ENCODE peak calls at places on chromosomes 3 and 15, in six cellular contexts. U is lower lobe of right lung, Y is mammary epithelial cell, P is colonic mucosa, I is breast epithelium, M is ovary. G is an unnamed sample. For H3K4me1, the result is how much of the 10 kb centered on the place peaks cover.

GRCh38 chr3:194321666-194322640 is 29.2 kb downstream of the CPN2 start:
- DNase-seq in U (no peak), Y (no peak), P (no peak), I (no peak), M (no peak), G (no peak)

GRCh38 chr15:82919231-82919886 is 33.2 kb downstream of the HOMER2 start:
- DNase-seq in U (peak), Y (peak), P (peak), I (peak), M (peak), G (peak)

GRCh38 chr3:57164606-57165573 is at the start of gene IL17RD:
- DNase-seq in U (peak), Y (peak), P (peak), I (peak), M (peak), G (peak)

GRCh38 chr3:128294999-128295468 is 141.8 kb downstream of the EEFSEC start:
- DNase-seq in U (no peak), Y (no peak), P (peak), I (no peak), M (no peak), G (no peak)

GRCh38 chr3:105355355-105356063 is 11.2 kb upstream of the ALCAM start:
- DNase-seq in U (no peak), Y (peak), P (no peak), I (no peak), M (no peak), G (no peak)

GRCh38 chr3:31014317-31015040 is 120.0 kb upstream of the GADL1 start:
- DNase-seq in U (no peak), Y (peak), P (no peak), I (no peak), M (no peak), G (no peak)

GRCh38 chr15:90716317-90716975 is 700 bp upstream of the BLM start:
- DNase-seq in U (no peak), Y (no peak), P (no peak), I (no peak), M (no peak), G (no peak)

GRCh38 chr3:142586803-142587406 is 8.4 kb upstream of the ATR start:
- DNase-seq in U (no peak), Y (peak), P (peak), I (no peak), M (no peak), G (peak)

GRCh38 chr3:185537369-185537970 is 14.9 kb downstream of the LIPH start:
- DNase-seq in U (peak), Y (peak), P (peak), I (no peak), M (no peak), G (peak)

GRCh38 chr3:171459130-171459941 is 869 bp downstream of the TNIK start:
- DNase-seq in U (peak), Y (peak), P (peak), I (no peak), M (peak), G (peak)

GRCh38 chr15:40270246-40270995 is 12.4 kb downstream of the ANKRD63 start:
- DNase-seq in U (no peak), Y (no peak), P (no peak), I (no peak), M (no peak), G (no peak)

GRCh38 chr3:71245971-71246860 is 337.3 kb downstream of the FOXP1 start:
- DNase-seq in U (no peak), Y (no peak), P (no peak), I (no peak), M (peak), G (no peak)

DNA sequence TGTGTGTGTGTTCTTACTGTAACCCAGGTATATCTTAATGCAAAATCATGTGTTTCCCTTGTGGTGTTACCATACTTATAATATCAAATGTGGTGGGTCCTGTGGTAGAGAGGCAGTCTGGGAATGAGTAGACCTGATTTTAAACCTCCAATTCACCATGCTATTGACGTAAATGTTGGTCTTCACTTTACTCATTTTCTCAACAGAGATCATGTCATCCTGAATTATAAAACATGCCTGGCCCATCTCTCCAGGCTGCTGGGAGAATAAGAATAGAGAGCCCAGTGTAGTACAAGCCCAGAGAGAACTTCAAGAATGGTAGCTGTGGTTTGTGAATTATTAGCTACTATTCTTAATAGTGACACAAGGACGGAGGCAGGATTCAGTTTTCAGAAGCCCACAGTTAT is 88.1 kb downstream of the MBNL1 start:
- DNase-seq in U (no peak), Y (no peak), P (no peak), I (no peak), M (no peak), G (no peak)
- H3K4me1 ChIP-seq in U (under half), Y (under half), P (under half), I (under half), M (under half), G (under half)

GRCh38 chr3:8767667-8768363 is 1.6 kb downstream of the OXTR start:
- DNase-seq in U (no peak), Y (peak), P (peak), I (no peak), M (no peak), G (peak)
- TF ChIP-seq CTCF in U (no peak), Y (peak), P (no peak), I (peak), M (no peak), G (peak)

DNA sequence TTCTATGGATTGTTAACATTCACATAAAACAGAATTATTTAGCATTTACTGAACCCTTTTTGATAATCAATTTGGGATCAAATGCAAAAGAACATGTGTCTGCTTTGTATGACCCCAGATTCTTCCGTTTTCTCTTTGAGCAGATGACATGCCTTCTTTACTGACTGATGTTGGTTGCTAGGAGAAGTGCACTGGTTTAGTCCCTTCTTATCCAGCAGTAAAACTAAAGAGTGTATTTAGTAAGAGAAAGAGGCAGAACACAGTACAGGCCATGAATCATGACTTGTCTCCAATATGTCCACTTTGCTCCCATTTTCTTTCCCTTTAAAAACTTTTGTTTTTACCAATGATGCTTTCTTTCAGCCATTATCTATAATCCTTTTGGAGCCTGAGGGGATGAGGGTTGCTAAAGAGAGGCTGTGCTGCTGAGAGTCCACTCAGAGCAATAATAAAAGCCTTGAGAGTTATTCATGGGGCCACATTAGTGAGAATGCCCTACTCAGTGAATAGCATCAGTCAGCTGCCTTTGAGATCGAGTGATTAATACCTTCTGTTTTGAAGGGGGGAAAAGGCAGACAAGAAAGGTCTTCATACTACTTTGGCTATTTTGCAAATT is 12.1 kb downstream of the ROBO2 start:
- DNase-seq in U (no peak), Y (no peak), P (no peak), I (no peak), M (no peak), G (no peak)
- H3K4me3 ChIP-seq in U (no peak), Y (no peak), P (no peak), I (no peak), M (no peak), G (no peak)

GRCh38 chr3:9869955-9870354 is 10.1 kb downstream of the CIDEC start:
- DNase-seq in U (no peak), Y (no peak), P (no peak), I (no peak), M (no peak), G (no peak)
- H3K4me1 ChIP-seq in U (under half), Y (under half), P (under half), I (under half), M (under half), G (under half)

GRCh38 chr15:101100593-101101442 is 151.0 kb downstream of the CHSY1 start:
- DNase-seq in U (no peak), Y (no peak), P (no peak), I (no peak), M (no peak), G (no peak)
- TF ChIP-seq CTCF in U (no peak), Y (no peak), P (no peak), I (no peak), M (no peak), G (no peak)

GRCh38 chr3:46898321-46899150 is 21.0 kb downstream of the PTH1R start:
- DNase-seq in U (peak), Y (no peak), P (no peak), I (no peak), M (peak), G (no peak)
- H3K4me3 ChIP-seq in U (no peak), Y (no peak), P (no peak), I (no peak), M (no peak), G (no peak)

GRCh38 chr3:14410106-14410500 is 7.7 kb downstream of the SLC6A6 start:
- DNase-seq in U (no peak), Y (no peak), P (no peak), I (no peak), M (no peak), G (no peak)
- H3K4me1 ChIP-seq in U (half or more), Y (under half), P (under half), I (under half), M (under half), G (under half)

DNA sequence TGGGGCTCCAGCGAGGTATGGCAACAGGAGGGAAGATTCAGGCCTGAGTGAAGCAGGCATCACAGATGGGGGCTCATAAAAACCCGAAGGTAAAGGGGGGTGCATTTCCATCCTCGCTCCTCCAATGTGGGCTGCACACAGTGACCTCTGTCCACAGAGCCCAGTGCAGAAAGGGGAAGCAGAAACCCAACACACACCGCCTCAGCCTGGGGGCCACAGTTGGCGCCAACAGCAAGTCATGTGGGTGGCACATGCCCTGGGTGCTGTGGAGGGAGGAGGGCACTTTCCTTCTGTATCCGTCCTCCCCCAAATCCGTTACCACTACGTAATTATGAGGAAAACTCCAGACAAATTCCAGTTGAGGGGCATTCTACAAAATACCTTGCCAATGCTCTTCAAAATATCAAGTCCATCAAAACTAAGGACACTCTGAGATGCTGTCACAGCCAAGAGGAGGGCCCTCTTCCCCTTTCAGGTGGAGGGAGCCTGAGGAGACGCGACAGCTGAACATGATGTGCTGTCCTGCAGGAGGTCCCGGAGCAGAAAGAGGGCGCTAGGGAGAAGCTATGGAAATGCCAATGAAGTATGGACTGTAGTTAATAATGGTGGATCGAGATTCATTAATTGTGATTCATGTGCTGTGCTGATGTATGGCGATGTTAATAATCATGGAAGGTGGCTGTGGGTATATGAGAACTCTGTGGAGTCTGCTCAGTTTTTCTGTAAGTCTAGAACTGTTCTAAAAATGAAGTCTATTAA is 16.4 kb downstream of the APBA2 start:
- DNase-seq in U (no peak), Y (no peak), P (no peak), I (peak), M (no peak), G (no peak)
- TF ChIP-seq CTCF in U (no peak), Y (no peak), P (no peak), I (no peak), M (no peak), G (no peak)

GRCh38 chr3:152056481-152056880 is 183.0 kb downstream of the SUCNR1 start:
- DNase-seq in U (no peak), Y (no peak), P (no peak), I (no peak), M (no peak), G (no peak)
- H3K4me3 ChIP-seq in U (no peak), Y (no peak), P (no peak), I (no peak), M (no peak), G (no peak)